ENCODE peak calls at places on chromosomes 13 and 19, in ten cellular contexts. One of them, this sample, is unnamed.

GRCh38 chr13:66014757-66015156 is 1215.4 kb downstream of the PCDH9 start:
- DNase-seq in bronchial epithelial cell: no peak
- DNase-seq in IMR-90: peak
- DNase-seq in ascending aorta: no peak
- DNase-seq in lower lobe of right lung: no peak
- DNase-seq in AG10803: no peak
- DNase-seq in uterus: no peak
- DNase-seq in psoas muscle: no peak
- DNase-seq in thoracic aorta: no peak
- DNase-seq in mucosa of descending colon: no peak
- DNase-seq in this sample: no peak

GRCh38 chr13:114161028-114161556 is 18.0 kb upstream of the CFAP97D2 start:
- DNase-seq in AG10803: no peak
- DNase-seq in ascending aorta: no peak
- DNase-seq in lower lobe of right lung: no peak
- DNase-seq in mucosa of descending colon: no peak
- DNase-seq in uterus: no peak
- DNase-seq in thoracic aorta: no peak
- DNase-seq in psoas muscle: no peak
- DNase-seq in bronchial epithelial cell: no peak
- DNase-seq in IMR-90: no peak
- DNase-seq in this sample: no peak

GRCh38 chr13:92838786-92839185 is 387.8 kb upstream of the GPC6 start:
- DNase-seq in AG10803: peak
- DNase-seq in lower lobe of right lung: no peak
- DNase-seq in thoracic aorta: no peak
- DNase-seq in ascending aorta: no peak
- DNase-seq in uterus: no peak
- DNase-seq in mucosa of descending colon: no peak
- DNase-seq in bronchial epithelial cell: peak
- DNase-seq in psoas muscle: no peak
- DNase-seq in IMR-90: peak
- DNase-seq in this sample: peak

GRCh38 chr19:10718205-10719196 is 622 bp downstream of the DNM2 start:
- DNase-seq in uterus: peak
- DNase-seq in thoracic aorta: no peak
- DNase-seq in lower lobe of right lung: peak
- DNase-seq in mucosa of descending colon: no peak
- DNase-seq in AG10803: peak
- DNase-seq in ascending aorta: no peak
- DNase-seq in IMR-90: peak
- DNase-seq in psoas muscle: peak
- DNase-seq in bronchial epithelial cell: peak
- DNase-seq in this sample: no peak

GRCh38 chr19:55086730-55087541 is 11.3 kb downstream of the EPS8L1 start:
- DNase-seq in psoas muscle: peak
- DNase-seq in ascending aorta: peak
- DNase-seq in IMR-90: peak
- DNase-seq in uterus: peak
- DNase-seq in lower lobe of right lung: peak
- DNase-seq in thoracic aorta: peak
- DNase-seq in AG10803: peak
- DNase-seq in bronchial epithelial cell: peak
- DNase-seq in mucosa of descending colon: peak
- DNase-seq in this sample: peak

GRCh38 chr19:7083076-7083956 is 13.8 kb downstream of the ZNF557 start:
- DNase-seq in uterus: no peak
- DNase-seq in IMR-90: peak
- DNase-seq in thoracic aorta: no peak
- DNase-seq in ascending aorta: no peak
- DNase-seq in lower lobe of right lung: no peak
- DNase-seq in mucosa of descending colon: no peak
- DNase-seq in psoas muscle: no peak
- DNase-seq in bronchial epithelial cell: peak
- DNase-seq in AG10803: peak
- DNase-seq in this sample: no peak

GRCh38 chr13:29472317-29472961 is 123.0 kb downstream of the SLC7A1 start:
- DNase-seq in AG10803: peak
- DNase-seq in lower lobe of right lung: no peak
- DNase-seq in mucosa of descending colon: peak
- DNase-seq in ascending aorta: no peak
- DNase-seq in thoracic aorta: no peak
- DNase-seq in IMR-90: peak
- DNase-seq in psoas muscle: no peak
- DNase-seq in uterus: no peak
- DNase-seq in bronchial epithelial cell: peak
- DNase-seq in this sample: no peak

GRCh38 chr13:104532131-104532530 is 1465.9 kb upstream of the SLC10A2 start:
- DNase-seq in IMR-90: no peak
- DNase-seq in psoas muscle: no peak
- DNase-seq in uterus: no peak
- DNase-seq in ascending aorta: no peak
- DNase-seq in mucosa of descending colon: no peak
- DNase-seq in AG10803: no peak
- DNase-seq in thoracic aorta: no peak
- DNase-seq in bronchial epithelial cell: no peak
- DNase-seq in lower lobe of right lung: no peak
- DNase-seq in this sample: no peak

GRCh38 chr13:90800082-90800746 is 547.3 kb upstream of the MIR17HG start:
- DNase-seq in IMR-90: no peak
- DNase-seq in bronchial epithelial cell: no peak
- DNase-seq in thoracic aorta: no peak
- DNase-seq in AG10803: no peak
- DNase-seq in lower lobe of right lung: peak
- DNase-seq in uterus: no peak
- DNase-seq in psoas muscle: peak
- DNase-seq in ascending aorta: no peak
- DNase-seq in mucosa of descending colon: peak
- DNase-seq in this sample: no peak

GRCh38 chr19:58338825-58339558 is 12.2 kb downstream of the ZSCAN22 start:
- DNase-seq in thoracic aorta: no peak
- DNase-seq in psoas muscle: no peak
- DNase-seq in IMR-90: peak
- DNase-seq in AG10803: no peak
- DNase-seq in bronchial epithelial cell: no peak
- DNase-seq in lower lobe of right lung: peak
- DNase-seq in uterus: no peak
- DNase-seq in mucosa of descending colon: no peak
- DNase-seq in ascending aorta: no peak
- DNase-seq in this sample: no peak

GRCh38 chr19:32570081-32570785 is 10.8 kb upstream of the PDCD5 start:
- DNase-seq in lower lobe of right lung: no peak
- DNase-seq in ascending aorta: no peak
- DNase-seq in psoas muscle: no peak
- DNase-seq in uterus: peak
- DNase-seq in bronchial epithelial cell: peak
- DNase-seq in AG10803: peak
- DNase-seq in mucosa of descending colon: peak
- DNase-seq in IMR-90: peak
- DNase-seq in thoracic aorta: no peak
- DNase-seq in this sample: peak

GRCh38 chr13:109156181-109156935 is 526.9 kb downstream of the MYO16 start:
- DNase-seq in AG10803: peak
- DNase-seq in ascending aorta: no peak
- DNase-seq in thoracic aorta: no peak
- DNase-seq in mucosa of descending colon: no peak
- DNase-seq in bronchial epithelial cell: peak
- DNase-seq in IMR-90: peak
- DNase-seq in psoas muscle: no peak
- DNase-seq in uterus: no peak
- DNase-seq in lower lobe of right lung: no peak
- DNase-seq in this sample: peak

GRCh38 chr19:38869836-38870607 is 8.1 kb downstream of the RINL start:
- DNase-seq in thoracic aorta: no peak
- DNase-seq in ascending aorta: no peak
- DNase-seq in AG10803: peak
- DNase-seq in IMR-90: peak
- DNase-seq in psoas muscle: peak
- DNase-seq in lower lobe of right lung: peak
- DNase-seq in uterus: peak
- DNase-seq in mucosa of descending colon: peak
- DNase-seq in bronchial epithelial cell: peak
- DNase-seq in this sample: no peak

GRCh38 chr13:111336666-111337065 is 16.2 kb downstream of the TEX29 start:
- DNase-seq in psoas muscle: no peak
- DNase-seq in IMR-90: peak
- DNase-seq in mucosa of descending colon: no peak
- DNase-seq in ascending aorta: no peak
- DNase-seq in bronchial epithelial cell: no peak
- DNase-seq in AG10803: peak
- DNase-seq in lower lobe of right lung: no peak
- DNase-seq in thoracic aorta: no peak
- DNase-seq in uterus: no peak
- DNase-seq in this sample: no peak

GRCh38 chr19:19371056-19371455 is 34.4 kb upstream of the GATAD2A start:
- DNase-seq in psoas muscle: no peak
- DNase-seq in AG10803: no peak
- DNase-seq in uterus: no peak
- DNase-seq in ascending aorta: no peak
- DNase-seq in thoracic aorta: no peak
- DNase-seq in IMR-90: no peak
- DNase-seq in bronchial epithelial cell: no peak
- DNase-seq in mucosa of descending colon: no peak
- DNase-seq in lower lobe of right lung: no peak
- DNase-seq in this sample: no peak

GRCh38 chr13:112748947-112749346 is 59.1 kb downstream of the ATP11A start:
- DNase-seq in mucosa of descending colon: peak
- DNase-seq in thoracic aorta: no peak
- DNase-seq in AG10803: peak
- DNase-seq in bronchial epithelial cell: no peak
- DNase-seq in lower lobe of right lung: no peak
- DNase-seq in psoas muscle: peak
- DNase-seq in IMR-90: no peak
- DNase-seq in ascending aorta: no peak
- DNase-seq in uterus: peak
- DNase-seq in this sample: peak
- TF ChIP-seq CTCF in mucosa of descending colon: no peak
- TF ChIP-seq CTCF in thoracic aorta: no peak
- TF ChIP-seq CTCF in AG10803: no peak
- TF ChIP-seq CTCF in bronchial epithelial cell: no peak
- TF ChIP-seq CTCF in lower lobe of right lung: no peak
- TF ChIP-seq CTCF in psoas muscle: no peak
- TF ChIP-seq CTCF in IMR-90: no peak
- TF ChIP-seq CTCF in ascending aorta: no peak
- TF ChIP-seq CTCF in uterus: no peak
- TF ChIP-seq CTCF in this sample: no peak

DNA sequence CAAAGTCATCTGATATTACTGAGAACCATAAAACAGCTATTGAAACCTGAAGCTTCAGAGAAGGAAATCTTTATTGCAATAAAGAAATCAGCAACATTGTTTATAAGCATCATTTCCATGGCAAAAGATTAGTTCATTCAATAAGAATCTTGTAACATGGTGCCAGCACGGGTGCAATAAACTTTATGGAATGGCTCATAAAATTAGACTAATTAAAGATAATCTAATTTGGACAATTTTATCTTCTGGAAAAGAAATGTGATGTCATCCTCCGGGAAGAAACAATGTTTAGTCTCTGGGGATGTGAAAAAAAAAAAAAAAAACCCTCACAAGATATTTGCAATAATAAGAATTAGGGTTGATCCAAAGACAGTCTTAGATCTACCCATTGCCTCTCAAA is 296.8 kb upstream of the EDNRB start:
- DNase-seq in psoas muscle: no peak
- DNase-seq in AG10803: no peak
- DNase-seq in thoracic aorta: no peak
- DNase-seq in uterus: no peak
- DNase-seq in mucosa of descending colon: no peak
- DNase-seq in ascending aorta: no peak
- DNase-seq in IMR-90: no peak
- DNase-seq in bronchial epithelial cell: no peak
- DNase-seq in lower lobe of right lung: no peak
- DNase-seq in this sample: no peak
- TF ChIP-seq CTCF in psoas muscle: no peak
- TF ChIP-seq CTCF in AG10803: no peak
- TF ChIP-seq CTCF in thoracic aorta: no peak
- TF ChIP-seq CTCF in uterus: no peak
- TF ChIP-seq CTCF in mucosa of descending colon: no peak
- TF ChIP-seq CTCF in ascending aorta: no peak
- TF ChIP-seq CTCF in IMR-90: no peak
- TF ChIP-seq CTCF in bronchial epithelial cell: no peak
- TF ChIP-seq CTCF in lower lobe of right lung: no peak
- TF ChIP-seq CTCF in this sample: no peak

GRCh38 chr19:35006999-35007365 is 6.9 kb downstream of the GRAMD1A start:
- DNase-seq in mucosa of descending colon: no peak
- DNase-seq in IMR-90: no peak
- DNase-seq in psoas muscle: no peak
- DNase-seq in uterus: no peak
- DNase-seq in lower lobe of right lung: no peak
- DNase-seq in thoracic aorta: no peak
- DNase-seq in bronchial epithelial cell: no peak
- DNase-seq in AG10803: no peak
- DNase-seq in ascending aorta: no peak
- DNase-seq in this sample: no peak
- TF ChIP-seq CTCF in mucosa of descending colon: no peak
- TF ChIP-seq CTCF in IMR-90: no peak
- TF ChIP-seq CTCF in psoas muscle: no peak
- TF ChIP-seq CTCF in uterus: no peak
- TF ChIP-seq CTCF in lower lobe of right lung: no peak
- TF ChIP-seq CTCF in thoracic aorta: no peak
- TF ChIP-seq CTCF in bronchial epithelial cell: no peak
- TF ChIP-seq CTCF in AG10803: no peak
- TF ChIP-seq CTCF in ascending aorta: no peak
- TF ChIP-seq CTCF in this sample: no peak

GRCh38 chr19:33718668-33719259 is 77.9 kb upstream of the KCTD15 start:
- DNase-seq in AG10803: no peak
- DNase-seq in IMR-90: no peak
- DNase-seq in lower lobe of right lung: no peak
- DNase-seq in bronchial epithelial cell: no peak
- DNase-seq in mucosa of descending colon: no peak
- DNase-seq in psoas muscle: no peak
- DNase-seq in thoracic aorta: no peak
- DNase-seq in ascending aorta: no peak
- DNase-seq in uterus: no peak
- DNase-seq in this sample: no peak

GRCh38 chr19:33720155-33720493 is 76.5 kb upstream of the KCTD15 start:
- DNase-seq in mucosa of descending colon: no peak
- DNase-seq in AG10803: no peak
- DNase-seq in lower lobe of right lung: no peak
- DNase-seq in ascending aorta: no peak
- DNase-seq in psoas muscle: no peak
- DNase-seq in IMR-90: no peak
- DNase-seq in thoracic aorta: no peak
- DNase-seq in uterus: no peak
- DNase-seq in bronchial epithelial cell: no peak
- DNase-seq in this sample: no peak

GRCh38 chr19:33717878-33718277 is 78.8 kb upstream of the KCTD15 start:
- DNase-seq in ascending aorta: no peak
- DNase-seq in psoas muscle: no peak
- DNase-seq in thoracic aorta: no peak
- DNase-seq in IMR-90: no peak
- DNase-seq in lower lobe of right lung: no peak
- DNase-seq in mucosa of descending colon: no peak
- DNase-seq in bronchial epithelial cell: no peak
- DNase-seq in AG10803: no peak
- DNase-seq in uterus: no peak
- DNase-seq in this sample: no peak

GRCh38 chr19:33720691-33721682 is 75.7 kb upstream of the KCTD15 start:
- DNase-seq in uterus: no peak
- DNase-seq in psoas muscle: no peak
- DNase-seq in AG10803: no peak
- DNase-seq in thoracic aorta: no peak
- DNase-seq in IMR-90: no peak
- DNase-seq in bronchial epithelial cell: no peak
- DNase-seq in ascending aorta: no peak
- DNase-seq in mucosa of descending colon: no peak
- DNase-seq in lower lobe of right lung: no peak
- DNase-seq in this sample: no peak

GRCh38 chr19:33719366-33720154 is 77.1 kb upstream of the KCTD15 start:
- DNase-seq in thoracic aorta: no peak
- DNase-seq in lower lobe of right lung: no peak
- DNase-seq in IMR-90: no peak
- DNase-seq in mucosa of descending colon: no peak
- DNase-seq in psoas muscle: no peak
- DNase-seq in bronchial epithelial cell: no peak
- DNase-seq in ascending aorta: no peak
- DNase-seq in uterus: no peak
- DNase-seq in AG10803: no peak
- DNase-seq in this sample: no peak
- TF ChIP-seq CTCF in thoracic aorta: no peak
- TF ChIP-seq CTCF in lower lobe of right lung: no peak
- TF ChIP-seq CTCF in IMR-90: no peak
- TF ChIP-seq CTCF in mucosa of descending colon: no peak
- TF ChIP-seq CTCF in psoas muscle: no peak
- TF ChIP-seq CTCF in bronchial epithelial cell: no peak
- TF ChIP-seq CTCF in ascending aorta: no peak
- TF ChIP-seq CTCF in uterus: no peak
- TF ChIP-seq CTCF in AG10803: no peak
- TF ChIP-seq CTCF in this sample: no peak

This sample was measured in AG09319.